ENCODE peak calls at places on chromosomes 7 and 10, in nine cellular contexts. E is mucosa of gallbladder; U is neural progenitor cell; J is NCI-H1105 treated with DMSO at 0.1 percent for 48 hours; M is GM18507; R is NCI-H2029; O is PC-3; B is iPS DF 6.9; Z is activated CD8-positive, alpha-beta memory T cell treated with anti-CD3 and anti-CD28 coated beads for 24 hours. P is an unnamed sample.

GRCh38 chr10:102678842-102679289 is 34.6 kb downstream of the TRIM8 start:
- DNase-seq in O (peak), B (peak), J (peak), U (peak), R (peak), M (no peak), Z (no peak), E (peak), P (peak)

GRCh38 chr10:132974886-132975881 is 32.8 kb upstream of the CFAP46 start:
- DNase-seq in U (no peak), O (no peak), Z (no peak), E (no peak), B (no peak), J (no peak), R (no peak), M (no peak), P (no peak)

GRCh38 chr10:92799591-92799990 is 48.7 kb upstream of the EXOC6 start:
- DNase-seq in U (no peak), Z (no peak), J (peak), M (no peak), B (no peak), E (no peak), O (peak), R (no peak), P (no peak)

GRCh38 chr10:30172663-30173062 is 113.3 kb upstream of the JCAD start:
- DNase-seq in R (no peak), U (no peak), B (no peak), E (no peak), M (no peak), O (no peak), J (no peak), Z (no peak), P (no peak)

GRCh38 chr7:55365103-55365679 is at the start of gene LANCL2:
- DNase-seq in B (no peak), J (peak), R (peak), Z (no peak), U (peak), E (peak), M (no peak), O (peak), P (peak)

GRCh38 chr7:113159746-113160339 is 41.5 kb upstream of the SMIM30 start:
- DNase-seq in E (peak), R (peak), J (peak), B (peak), U (peak), Z (no peak), M (no peak), O (peak), P (peak)

GRCh38 chr10:16905304-16905703 is 88.1 kb upstream of the RSU1 start:
- DNase-seq in B (no peak), R (no peak), M (no peak), J (no peak), E (no peak), U (no peak), Z (no peak), O (no peak), P (no peak)

GRCh38 chr10:23994459-23995046 is 214.4 kb upstream of the KIAA1217 start:
- DNase-seq in E (peak), Z (no peak), J (peak), B (peak), U (peak), O (peak), R (no peak), M (peak), P (peak)

GRCh38 chr10:96368971-96369370 is 10.2 kb upstream of the OPALIN start:
- DNase-seq in E (peak), R (no peak), J (no peak), U (no peak), O (no peak), M (no peak), Z (peak), B (no peak), P (no peak)

GRCh38 chr7:155558351-155558750 is 12.0 kb upstream of the CNPY1 start:
- DNase-seq in O (no peak), M (no peak), E (no peak), R (no peak), B (no peak), Z (no peak), J (no peak), U (no peak), P (no peak)

GRCh38 chr10:117936136-117936535 is 110.6 kb downstream of the RAB11FIP2 start:
- DNase-seq in M (no peak), R (no peak), E (no peak), B (no peak), U (no peak), O (no peak), J (no peak), Z (no peak), P (peak)

GRCh38 chr7:75740846-75741497 is 2.2 kb upstream of the HIP1 start:
- DNase-seq in U (peak), E (peak), B (no peak), R (no peak), O (no peak), J (no peak), M (no peak), Z (no peak), P (no peak)

GRCh38 chr10:104350146-104350635 is 3.4 kb upstream of the CFAP58 start:
- DNase-seq in J (peak), B (no peak), O (peak), E (no peak), U (peak), R (peak), Z (peak), M (no peak), P (no peak)

GRCh38 chr10:109882251-109883057 is 40.9 kb downstream of the XPNPEP1 start:
- DNase-seq in Z (peak), O (no peak), B (no peak), R (no peak), M (no peak), J (no peak), U (no peak), E (no peak), P (no peak)

GRCh38 chr7:140045697-140046096 is 17.1 kb downstream of the PARP12 start:
- DNase-seq in M (no peak), U (no peak), R (no peak), O (no peak), J (no peak), B (no peak), E (no peak), Z (no peak), P (no peak)

GRCh38 chr7:128379900-128380806 is 18.7 kb upstream of the PRRT4 start:
- DNase-seq in E (no peak), B (no peak), R (no peak), M (no peak), O (no peak), U (no peak), Z (no peak), J (no peak), P (no peak)

GRCh38 chr10:65234261-65234660 is 1691.6 kb upstream of the LRRTM3 start:
- DNase-seq in E (no peak), Z (no peak), O (peak), M (no peak), B (no peak), U (no peak), R (no peak), J (no peak), P (no peak)

GRCh38 chr10:72601144-72601543 is 24.7 kb downstream of the MICU1 start:
- DNase-seq in Z (no peak), J (no peak), M (no peak), O (no peak), B (no peak), U (no peak), E (no peak), R (no peak), P (no peak)

GRCh38 chr10:11345224-11346054 is 266.0 kb downstream of the USP6NL start:
- DNase-seq in B (no peak), J (peak), E (no peak), Z (peak), R (no peak), M (no peak), O (peak), U (peak), P (peak)

GRCh38 chr7:117163101-117163500 is 159.8 kb downstream of the WNT2 start:
- DNase-seq in O (peak), B (no peak), R (no peak), M (no peak), Z (no peak), U (no peak), J (peak), E (no peak), P (no peak)

GRCh38 chr10:112471878-112472487 is 25.0 kb downstream of the VTI1A start:
- DNase-seq in B (no peak), E (no peak), R (no peak), O (peak), Z (no peak), J (peak), U (peak), M (no peak), P (no peak)

GRCh38 chr7:27532256-27532783 is 130.4 kb downstream of the HIBADH start:
- DNase-seq in M (no peak), R (no peak), Z (no peak), B (no peak), E (no peak), O (no peak), U (no peak), J (no peak), P (no peak)

GRCh38 chr10:107425844-107426553 is 261.5 kb upstream of the SORCS1 start:
- DNase-seq in E (no peak), B (no peak), U (no peak), M (no peak), J (no peak), Z (no peak), O (no peak), R (no peak), P (no peak)

GRCh38 chr10:87782721-87783120 is 35.3 kb downstream of the ATAD1 start:
- DNase-seq in U (no peak), J (no peak), R (no peak), M (no peak), E (no peak), O (no peak), Z (no peak), B (no peak), P (no peak)

GRCh38 chr10:121158988-121159579 is 307.9 kb downstream of the WDR11 start:
- DNase-seq in J (no peak), M (no peak), O (peak), Z (no peak), E (peak), U (no peak), R (peak), B (no peak), P (no peak)

GRCh38 chr10:102596506-102596971 is 47.7 kb upstream of the TRIM8 start:
- DNase-seq in E (peak), Z (no peak), B (peak), U (peak), J (peak), M (peak), O (peak), R (peak), P (peak)

GRCh38 chr7:23593706-23594105 is 3.5 kb upstream of the CCDC126 start:
- DNase-seq in E (no peak), O (no peak), M (no peak), B (no peak), J (no peak), R (no peak), Z (no peak), U (no peak), P (no peak)

GRCh38 chr7:54860843-54861242 is 101.8 kb upstream of the SEC61G start:
- DNase-seq in M (no peak), J (no peak), B (no peak), Z (no peak), O (no peak), E (no peak), U (no peak), R (no peak), P (no peak)

GRCh38 chr7:116601426-116601825 is 70.6 kb upstream of the MET start:
- DNase-seq in Z (no peak), M (no peak), E (no peak), R (no peak), J (no peak), B (no peak), O (no peak), U (no peak), P (no peak)

GRCh38 chr7:50416509-50417299 is 33.4 kb downstream of the FIGNL1 start:
- DNase-seq in O (no peak), E (no peak), R (no peak), J (no peak), U (no peak), B (no peak), M (peak), Z (no peak), P (no peak)

GRCh38 chr10:52956861-52957260 is 184.3 kb upstream of the MBL2 start:
- DNase-seq in B (no peak), E (no peak), J (no peak), U (no peak), Z (no peak), O (peak), R (no peak), M (no peak), P (no peak)